ENCODE peak calls at places on chromosomes 12 and 14, in ten cellular contexts. G, B, S, W, J, E, V, L, Z and U are unnamed samples.

GRCh38 chr14:21070610-21071224 is 613 bp downstream of the ARHGEF40 start:
- DNase-seq in J (no peak), E (no peak), V (peak), Z (peak), G (no peak), W (peak), L (no peak), B (no peak), S (peak), U (no peak)

GRCh38 chr12:85424581-85425348 is 144.7 kb downstream of the ALX1 start:
- DNase-seq in S (peak), B (no peak), L (no peak), Z (no peak), J (no peak), V (no peak), W (no peak), E (peak), G (peak), U (no peak)

GRCh38 chr12:51056242-51056641 is 8.1 kb downstream of the LETMD1 start:
- DNase-seq in G (no peak), W (peak), S (peak), L (no peak), Z (no peak), J (no peak), V (no peak), E (no peak), B (no peak), U (no peak)

GRCh38 chr12:107242189-107242588 is 148.8 kb upstream of the CRY1 start:
- DNase-seq in S (peak), B (no peak), L (no peak), E (no peak), G (no peak), W (no peak), V (no peak), Z (no peak), J (no peak), U (no peak)

GRCh38 chr12:103268831-103269514 is 226.8 kb downstream of the C12orf42 start:
- DNase-seq in S (no peak), L (no peak), E (no peak), Z (no peak), B (no peak), V (no peak), J (no peak), G (no peak), W (no peak), U (no peak)

GRCh38 chr12:67483871-67484554 is 164.5 kb upstream of the DYRK2 start:
- DNase-seq in W (no peak), J (peak), B (no peak), Z (no peak), E (no peak), V (no peak), G (peak), S (no peak), L (no peak), U (no peak)

GRCh38 chr14:99011385-99011784 is 260.6 kb downstream of the BCL11B start:
- DNase-seq in L (no peak), E (no peak), W (no peak), V (no peak), G (no peak), B (no peak), J (no peak), S (no peak), Z (no peak), U (no peak)

GRCh38 chr12:100031821-100032220 is 47.1 kb upstream of the ANKS1B start:
- DNase-seq in Z (no peak), S (no peak), W (no peak), L (no peak), B (no peak), E (no peak), G (no peak), J (no peak), V (no peak), U (no peak)

GRCh38 chr12:27525373-27525772 is 1.4 kb downstream of the PPFIBP1 start:
- DNase-seq in S (peak), Z (peak), G (no peak), L (no peak), B (no peak), W (peak), V (no peak), E (no peak), J (peak), U (no peak)

GRCh38 chr12:131250028-131250950 is 296.6 kb downstream of the ADGRD1 start:
- DNase-seq in L (no peak), J (no peak), B (no peak), E (no peak), G (no peak), W (peak), V (no peak), Z (no peak), S (no peak), U (no peak)

GRCh38 chr14:50342211-50343080 is 30.3 kb downstream of the DMAC2L start:
- DNase-seq in B (no peak), Z (peak), S (peak), G (no peak), E (no peak), V (peak), W (peak), J (peak), L (no peak), U (no peak)

DNA sequence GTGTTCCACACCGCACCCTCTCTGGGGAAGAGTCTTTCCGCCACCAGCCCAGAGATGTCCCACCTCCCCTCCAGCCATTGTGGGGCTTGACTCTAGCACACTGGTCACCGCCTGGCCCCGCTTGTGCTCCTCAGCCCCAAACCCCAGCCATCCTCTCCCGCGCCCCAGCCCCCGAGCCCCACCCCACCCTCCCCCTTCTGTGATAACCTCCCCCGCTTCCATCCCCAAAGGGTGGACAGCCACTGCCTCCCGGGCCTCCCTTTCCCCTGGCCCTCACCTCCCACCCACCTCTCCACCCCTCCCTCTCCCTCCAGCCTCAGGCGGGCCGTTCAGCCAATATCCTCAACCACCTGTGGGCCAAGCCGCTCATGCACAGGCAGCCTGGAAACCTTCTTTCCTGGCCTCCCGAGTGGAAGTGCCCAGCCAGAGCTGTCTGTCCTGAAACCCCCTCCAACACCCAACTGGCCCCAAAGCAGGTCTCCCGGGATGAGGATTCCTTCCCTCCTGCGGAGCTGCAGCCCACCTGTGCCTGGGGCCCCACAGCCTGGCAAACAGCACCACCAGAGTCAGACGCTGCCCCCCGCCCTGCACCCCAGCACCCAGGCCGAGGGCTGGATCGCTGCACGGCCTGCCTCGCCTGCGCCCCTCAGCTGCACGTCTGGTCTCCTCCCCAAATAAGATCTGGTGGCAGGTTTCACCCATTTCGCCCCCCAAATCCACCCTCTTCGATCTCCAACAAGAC is 27.1 kb upstream of the NUDT14 start:
- DNase-seq in B (no peak), Z (no peak), V (no peak), W (no peak), L (no peak), G (no peak), S (no peak), E (no peak), J (no peak), U (no peak)
- H3K4me3 ChIP-seq in B (no peak), Z (no peak), V (no peak), W (no peak), L (no peak), G (no peak), S (no peak), E (no peak), J (no peak), U (no peak)

DNA sequence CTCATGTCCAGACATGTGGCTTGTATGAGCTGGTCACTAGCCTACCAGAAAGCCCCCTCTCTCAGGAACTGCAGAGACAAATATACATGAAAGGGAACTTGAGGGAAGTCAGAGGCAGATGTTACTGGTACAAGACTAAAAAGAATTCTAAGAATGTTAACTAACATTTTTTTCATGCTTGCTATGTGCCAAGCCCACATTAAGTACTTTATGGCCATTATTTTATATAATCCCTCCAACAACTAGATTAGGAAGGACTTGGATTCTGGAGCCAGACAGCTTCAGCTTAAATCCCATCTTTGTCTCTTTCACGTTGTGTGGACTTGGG is 24.6 kb downstream of the TTC9 start:
- DNase-seq in J (no peak), E (no peak), L (no peak), S (no peak), W (no peak), V (no peak), B (no peak), Z (no peak), G (no peak), U (no peak)
- H3K27ac ChIP-seq in J (peak), E (no peak), L (peak), S (no peak), W (no peak), V (no peak), B (peak), Z (no peak), G (peak), U (peak)

DNA sequence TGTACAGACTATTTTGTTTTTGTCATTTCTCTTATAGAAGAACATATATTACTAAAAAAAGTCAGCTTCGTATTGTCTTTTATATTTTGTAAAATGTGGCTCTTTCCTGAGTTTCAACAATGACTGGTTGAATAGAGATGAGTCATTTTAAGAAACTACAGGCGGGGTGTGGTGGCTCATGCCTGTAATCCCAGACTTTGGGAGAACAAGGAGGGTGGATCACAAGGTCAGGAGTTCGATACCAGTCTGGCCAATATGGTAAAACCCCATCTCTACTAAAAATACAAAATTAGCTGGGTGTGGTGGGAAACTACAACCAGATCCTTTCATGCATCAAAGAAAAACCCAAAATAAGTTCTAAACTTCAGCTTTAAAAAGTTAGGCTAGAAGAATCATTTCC is 28.8 kb downstream of the HECTD4 start:
- DNase-seq in V (no peak), L (no peak), G (no peak), J (no peak), E (no peak), W (no peak), S (peak), B (no peak), Z (no peak), U (no peak)
- H3K4me3 ChIP-seq in V (no peak), L (no peak), G (no peak), J (no peak), E (no peak), W (no peak), S (no peak), B (no peak), Z (no peak), U (no peak)

DNA sequence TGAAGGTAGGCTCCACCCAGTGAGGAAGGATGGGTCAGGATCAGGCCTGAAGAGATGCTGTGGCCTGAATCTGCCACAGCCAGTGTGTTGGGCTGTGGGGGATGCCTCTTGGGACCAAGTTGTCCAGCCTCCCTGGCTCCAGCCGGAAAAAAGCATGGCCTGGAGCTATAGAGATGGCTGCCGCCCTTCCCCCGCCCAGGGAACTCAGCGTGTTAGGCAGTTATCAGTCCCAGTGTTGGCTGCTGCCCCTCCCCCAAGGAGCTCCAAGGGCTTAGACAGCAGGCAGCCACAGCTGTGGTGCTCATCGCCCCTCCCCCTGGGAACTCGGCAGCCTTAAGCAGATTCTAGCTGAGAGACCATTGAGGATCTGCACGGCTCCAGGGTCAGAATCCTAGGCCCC is 158.0 kb downstream of the CAPZA3 start:
- DNase-seq in L (no peak), Z (peak), S (no peak), B (no peak), V (peak), G (no peak), J (no peak), W (no peak), E (no peak), U (no peak)
- H3K27ac ChIP-seq in L (no peak), Z (no peak), S (no peak), B (no peak), V (no peak), G (no peak), J (no peak), W (no peak), E (no peak), U (no peak)

DNA sequence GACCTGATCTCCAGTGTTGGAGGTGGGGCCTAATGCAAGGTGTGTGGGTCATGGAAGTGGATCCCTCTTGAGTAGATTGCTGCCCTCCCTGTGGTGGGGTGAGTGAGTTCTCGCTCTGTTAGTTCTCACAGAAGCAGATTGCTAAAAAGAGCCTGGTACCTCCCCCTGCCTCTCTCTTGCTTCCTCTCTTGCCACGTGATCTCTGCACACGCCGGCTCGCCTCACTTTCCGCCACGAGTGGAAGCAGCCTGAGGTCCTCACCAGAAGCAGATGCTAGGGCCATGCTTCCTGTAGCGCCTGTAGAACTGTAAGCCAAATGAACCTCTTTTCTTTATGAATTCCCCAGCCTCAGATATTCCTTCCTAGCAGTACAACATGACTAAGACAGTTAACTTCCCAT is 76.1 kb downstream of the ETV6 start:
- DNase-seq in B (no peak), G (no peak), Z (no peak), V (no peak), S (peak), E (no peak), J (no peak), W (no peak), L (no peak), U (no peak)
- H3K4me3 ChIP-seq in B (no peak), G (no peak), Z (no peak), V (no peak), S (no peak), E (no peak), J (no peak), W (no peak), L (no peak), U (no peak)

GRCh38 chr12:109541412-109541725 is 31.9 kb downstream of the MMAB start:
- DNase-seq in S (peak), V (no peak), L (no peak), J (no peak), W (no peak), B (no peak), E (no peak), G (no peak), Z (no peak), U (no peak)
- H3K27ac ChIP-seq in S (no peak), V (no peak), L (no peak), J (no peak), W (no peak), B (no peak), E (no peak), G (no peak), Z (no peak), U (no peak)

DNA sequence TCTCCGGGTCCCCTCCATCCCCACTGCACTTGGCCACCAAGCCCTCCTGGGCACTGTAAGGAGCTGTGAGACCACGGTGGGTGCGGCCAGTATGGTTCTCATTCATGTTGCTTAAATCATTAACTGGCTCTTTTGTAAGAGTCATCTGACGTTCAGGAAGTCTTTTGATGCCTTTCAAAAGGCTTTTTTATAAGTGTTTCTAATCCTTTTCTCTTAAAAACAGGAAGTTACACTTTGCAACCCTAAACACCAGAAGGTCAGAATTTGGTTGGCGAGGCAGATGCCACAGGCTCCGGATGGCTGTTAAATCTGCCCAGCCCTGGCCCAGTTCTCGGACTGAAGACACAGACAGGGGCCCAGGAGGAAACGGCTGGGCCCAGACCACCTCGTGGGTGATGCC is 26.1 kb upstream of the DIO3 start:
- DNase-seq in E (no peak), Z (no peak), G (no peak), B (no peak), L (no peak), S (no peak), V (no peak), W (no peak), J (no peak), U (no peak)
- H3K4me3 ChIP-seq in E (no peak), Z (no peak), G (no peak), B (no peak), L (no peak), S (no peak), V (no peak), W (no peak), J (no peak), U (no peak)

GRCh38 chr14:75561013-75561432 is 17.4 kb upstream of the FLVCR2 start:
- DNase-seq in Z (peak), V (peak), B (peak), G (peak), S (peak), L (peak), J (peak), W (peak), E (peak), U (peak)
- H3K27ac ChIP-seq in Z (no peak), V (no peak), B (no peak), G (no peak), S (no peak), L (no peak), J (peak), W (no peak), E (no peak), U (no peak)